ENCODE peak calls at places on chromosomes 1 and 21, in six cellular contexts. Q, W, L, N, J and A are unnamed samples.

GRCh38 chr21:19433623-19434022 is 1030.0 kb upstream of the TMPRSS15 start:
- DNase-seq in Q (no peak), W (no peak), L (peak; percentile 17), N (no peak), J (no peak), A (no peak)

GRCh38 chr1:230456478-230456877 is 30.3 kb upstream of the PGBD5 start:
- DNase-seq in Q (no peak), W (no peak), L (no peak), N (no peak), J (no peak), A (no peak)

GRCh38 chr1:53421208-53421607 is 38.0 kb upstream of the DMRTB1 start:
- DNase-seq in Q (no peak), W (no peak), L (no peak), N (no peak), J (no peak), A (no peak)

GRCh38 chr1:151801846-151802245 is 3.4 kb downstream of the LINGO4 start:
- DNase-seq in Q (no peak), W (no peak), L (no peak), N (no peak), J (no peak), A (no peak)

GRCh38 chr1:84505167-84506001 is 802 bp upstream of the SPATA1 start:
- DNase-seq in Q (peak; percentile 44), W (no peak), L (peak; percentile 76), N (no peak), J (peak; percentile 87), A (peak; percentile 81)

GRCh38 chr21:34528131-34528561 is 16.1 kb upstream of the KCNE1 start:
- DNase-seq in Q (no peak), W (no peak), L (no peak), N (no peak), J (no peak), A (no peak)

GRCh38 chr1:198700396-198700795 is 61.6 kb downstream of the PTPRC start:
- DNase-seq in Q (no peak), W (no peak), L (no peak), N (no peak), J (no peak), A (no peak)

GRCh38 chr1:94660994-94661393 is 119.4 kb upstream of the F3 start:
- DNase-seq in Q (no peak), W (no peak), L (no peak), N (no peak), J (no peak), A (no peak)

GRCh38 chr1:206476591-206476990 is 6.3 kb downstream of the IKBKE start:
- DNase-seq in Q (no peak), W (no peak), L (no peak), N (no peak), J (no peak), A (no peak)

GRCh38 chr1:199123615-199124014 is 484.8 kb downstream of the PTPRC start:
- DNase-seq in Q (peak; percentile 43), W (no peak), L (no peak), N (no peak), J (no peak), A (no peak)

GRCh38 chr1:110872745-110873435 is at the start of gene CD53:
- DNase-seq in Q (peak; percentile 41), W (no peak), L (no peak), N (peak; percentile 78), J (no peak), A (no peak)
- TF ChIP-seq GABPA in Q (peak; percentile 44), W (no peak), L (peak; percentile 82), N (peak; percentile 71), J (no peak), A (no peak)

DNA sequence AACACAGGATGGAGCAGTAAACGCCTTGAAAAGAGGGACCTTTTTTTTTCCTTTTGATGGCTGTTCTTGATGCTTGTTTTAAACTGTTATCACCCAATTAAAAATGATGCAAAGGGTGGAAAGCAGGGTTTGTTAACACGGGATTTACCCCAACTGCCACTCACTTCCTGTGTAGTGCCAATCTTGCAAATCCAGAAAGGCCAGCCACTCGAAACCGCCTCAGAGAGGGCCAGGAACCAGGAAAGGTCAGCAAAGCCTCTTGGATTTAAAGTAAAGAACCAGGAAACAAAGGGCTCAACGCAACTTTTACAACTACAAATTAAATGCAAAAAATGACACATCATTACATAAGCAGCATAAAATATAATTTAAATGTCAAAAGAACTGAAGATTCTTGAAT is 347.4 kb downstream of the PDE4B start:
- DNase-seq in Q (no peak), W (no peak), L (no peak), N (no peak), J (no peak), A (no peak)
- TF ChIP-seq GABPA in Q (no peak), W (no peak), L (no peak), N (no peak), J (no peak), A (no peak)

GRCh38 chr1:42784946-42785693 is at the start of gene TMEM269:
- DNase-seq in Q (no peak), W (no peak), L (no peak), N (no peak), J (peak; percentile 27), A (no peak)
- TF ChIP-seq GABPA in Q (no peak), W (no peak), L (no peak), N (no peak), J (no peak), A (no peak)

GRCh38 chr1:54994355-54994990 is 4.3 kb upstream of the BSND start:
- DNase-seq in Q (no peak), W (no peak), L (no peak), N (no peak), J (no peak), A (no peak)

GRCh38 chr1:54996869-54997710 is 1.6 kb upstream of the BSND start:
- DNase-seq in Q (no peak), W (peak; percentile 71), L (peak; percentile 49), N (no peak), J (peak; percentile 68), A (no peak)

GRCh38 chr1:54995013-54995760 is 3.5 kb upstream of the BSND start:
- DNase-seq in Q (no peak), W (no peak), L (no peak), N (no peak), J (no peak), A (no peak)

GRCh38 chr1:54996359-54996868 is 2.3 kb upstream of the BSND start:
- DNase-seq in Q (peak; percentile 54), W (peak; percentile 96), L (peak; percentile 96), N (no peak), J (peak; percentile 96), A (peak; percentile 58)

DNA sequence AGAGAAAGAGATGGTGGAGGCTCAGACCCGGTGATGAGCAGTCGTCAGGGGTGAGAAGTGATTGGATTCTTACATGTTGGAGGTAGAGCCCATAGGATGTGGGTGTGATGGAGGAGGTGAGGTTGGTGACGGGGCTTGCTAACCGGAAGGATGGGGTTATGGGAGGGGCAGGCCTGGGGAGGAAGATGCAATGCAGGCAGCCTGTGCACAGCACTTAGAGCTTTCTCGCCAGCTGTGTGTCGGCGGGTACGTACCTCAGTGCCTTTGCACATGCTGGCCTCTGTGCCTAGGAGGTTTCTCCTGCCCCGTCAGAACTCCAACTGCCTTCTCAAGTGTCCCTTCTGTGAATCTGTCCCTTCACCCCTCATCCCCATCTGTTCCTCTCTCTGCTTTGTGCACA is 2.9 kb upstream of the BSND start:
- DNase-seq in Q (no peak), W (no peak), L (no peak), N (no peak), J (no peak), A (no peak)
- TF ChIP-seq GABPA in Q (no peak), W (no peak), L (no peak), N (no peak), J (no peak), A (no peak)

GRCh38 chr1:71921935-71922559 is 360.3 kb downstream of the NEGR1 start:
- DNase-seq in Q (no peak), W (no peak), L (no peak), N (no peak), J (no peak), A (no peak)
- TF ChIP-seq GABPA in Q (no peak), W (no peak), L (no peak), N (no peak), J (no peak), A (no peak)